ENCODE peak calls at places on chromosome 1, in eight cellular contexts. X is left ventricle myocardium inferior; W is CD8-positive, alpha-beta memory T cell; T is CD4-positive, CD25-positive, alpha-beta regulatory T cell; D is cardiac muscle cell; R is AG04450; M is hepatocyte; Y is ovary. V is an unnamed sample. For H3K9me3, the result is how much of the 10 kb centered on the place peaks cover.

GRCh38 chr1:76625887-76626286 is 241.4 kb upstream of the ST6GALNAC5 start:
- DNase-seq in X (no peak), W (no peak), T (no peak), D (no peak), R (no peak), M (no peak), Y (no peak), V (no peak)

GRCh38 chr1:18532390-18533170 is 51.9 kb downstream of the KLHDC7A start:
- DNase-seq in X (no peak), W (no peak), T (no peak), D (no peak), R (no peak), M (no peak), Y (no peak), V (no peak)

GRCh38 chr1:81617308-81618027 is 183.3 kb upstream of the ADGRL2 start:
- DNase-seq in X (no peak), W (no peak), T (no peak), D (peak), R (no peak), M (no peak), Y (no peak), V (no peak)

GRCh38 chr1:6577831-6578525 is 1.8 kb upstream of the ZBTB48 start:
- DNase-seq in X (no peak), W (no peak), T (no peak), D (no peak), R (no peak), M (no peak), Y (no peak), V (no peak)

GRCh38 chr1:235917267-235917811 is 50.6 kb upstream of the LYST start:
- DNase-seq in X (peak), W (peak), T (peak), D (peak), R (peak), M (peak), Y (peak), V (peak)

GRCh38 chr1:204218552-204218951 is 4.8 kb upstream of the GOLT1A start:
- DNase-seq in X (no peak), W (no peak), T (no peak), D (no peak), R (no peak), M (no peak), Y (no peak), V (no peak)

GRCh38 chr1:36307601-36308330 is 1.6 kb downstream of the SH3D21 start:
- DNase-seq in X (no peak), W (no peak), T (no peak), D (no peak), R (no peak), M (no peak), Y (no peak), V (no peak)

GRCh38 chr1:65420590-65421340 is at the start of the genes LEPR and LEPROT:
- DNase-seq in X (no peak), W (no peak), T (peak), D (no peak), R (no peak), M (no peak), Y (no peak), V (peak)

GRCh38 chr1:158037876-158038359 is 44.5 kb downstream of the KIRREL1 start:
- DNase-seq in X (peak), W (no peak), T (no peak), D (peak), R (no peak), M (no peak), Y (peak), V (peak)

GRCh38 chr1:150065184-150065871 is 2.2 kb upstream of the VPS45 start:
- DNase-seq in X (no peak), W (no peak), T (no peak), D (peak), R (no peak), M (no peak), Y (no peak), V (no peak)

GRCh38 chr1:14598498-14599172 is at the start of gene KAZN:
- DNase-seq in X (peak), W (no peak), T (no peak), D (no peak), R (no peak), M (peak), Y (peak), V (peak)

GRCh38 chr1:172480421-172480820 is 36.6 kb upstream of the PIGC start:
- DNase-seq in X (no peak), W (no peak), T (no peak), D (no peak), R (no peak), M (no peak), Y (no peak), V (no peak)

GRCh38 chr1:245441699-245442098 is 286.9 kb downstream of the KIF26B start:
- DNase-seq in X (no peak), W (no peak), T (no peak), D (peak), R (no peak), M (no peak), Y (no peak), V (no peak)

GRCh38 chr1:206556047-206556747 is 48.9 kb downstream of the RASSF5 start:
- DNase-seq in X (no peak), W (no peak), T (peak), D (no peak), R (no peak), M (no peak), Y (no peak), V (no peak)

GRCh38 chr1:223137402-223138100 is 5.5 kb downstream of the TLR5 start:
- DNase-seq in X (no peak), W (no peak), T (no peak), D (peak), R (no peak), M (peak), Y (no peak), V (no peak)

GRCh38 chr1:203627819-203628184 is 1.2 kb downstream of the ATP2B4 start:
- DNase-seq in X (peak), W (peak), T (no peak), D (peak), R (no peak), M (peak), Y (no peak), V (no peak)

GRCh38 chr1:157820299-157820698 is 379 bp upstream of the FCRL1 start:
- DNase-seq in X (no peak), W (no peak), T (no peak), D (no peak), R (no peak), M (no peak), Y (no peak), V (no peak)

GRCh38 chr1:230898748-230899147 is 30.4 kb upstream of the C1orf198 start:
- DNase-seq in X (no peak), W (no peak), T (no peak), D (no peak), R (no peak), M (no peak), Y (no peak), V (no peak)

GRCh38 chr1:54297596-54298283 is 97.8 kb downstream of the MRPL37 start:
- DNase-seq in X (no peak), W (no peak), T (no peak), D (no peak), R (no peak), M (no peak), Y (no peak), V (no peak)

GRCh38 chr1:101239095-101240040 is 2.5 kb downstream of the S1PR1 start:
- DNase-seq in X (no peak), W (peak), T (no peak), D (no peak), R (no peak), M (no peak), Y (no peak), V (peak)

GRCh38 chr1:14929547-14930223 is 223.9 kb upstream of the TMEM51 start:
- DNase-seq in X (no peak), W (no peak), T (no peak), D (peak), R (no peak), M (peak), Y (peak), V (no peak)

GRCh38 chr1:1604374-1605033 is 4.6 kb upstream of the FNDC10 start:
- DNase-seq in X (no peak), W (no peak), T (no peak), D (no peak), R (no peak), M (no peak), Y (no peak), V (peak)

GRCh38 chr1:54464477-54465146 is 58.4 kb upstream of the SSBP3 start:
- DNase-seq in X (no peak), W (no peak), T (no peak), D (no peak), R (no peak), M (no peak), Y (peak), V (peak)

GRCh38 chr1:231233735-231234417 is 7.1 kb upstream of the GNPAT start:
- DNase-seq in X (no peak), W (no peak), T (no peak), D (peak), R (no peak), M (peak), Y (no peak), V (no peak)

GRCh38 chr1:179230251-179230650 is 774 bp upstream of the ABL2 start:
- DNase-seq in X (no peak), W (no peak), T (no peak), D (peak), R (peak), M (no peak), Y (no peak), V (no peak)

GRCh38 chr1:60835649-60836048 is 246.7 kb upstream of the NFIA start:
- DNase-seq in X (no peak), W (no peak), T (no peak), D (no peak), R (no peak), M (no peak), Y (no peak), V (no peak)

GRCh38 chr1:53145942-53146708 is 3.7 kb upstream of the SLC1A7 start:
- DNase-seq in X (peak), W (no peak), T (no peak), D (peak), R (peak), M (peak), Y (peak), V (peak)

GRCh38 chr1:31507221-31507620 is 69.1 kb upstream of the TINAGL1 start:
- DNase-seq in X (no peak), W (no peak), T (no peak), D (no peak), R (no peak), M (no peak), Y (no peak), V (no peak)

GRCh38 chr1:172477216-172477615 is 33.3 kb upstream of the PIGC start:
- DNase-seq in X (no peak), W (no peak), T (no peak), D (no peak), R (no peak), M (no peak), Y (no peak), V (no peak)

GRCh38 chr1:42319871-42320484 is 15.1 kb downstream of the FOXJ3 start:
- DNase-seq in X (no peak), W (peak), T (no peak), D (no peak), R (no peak), M (no peak), Y (no peak), V (no peak)

GRCh38 chr1:28246427-28246832 is 10.5 kb downstream of the ATP5IF1 start:
- DNase-seq in X (no peak), W (peak), T (peak), D (peak), R (no peak), M (peak), Y (no peak), V (no peak)

GRCh38 chr1:218284377-218284916 is 646 bp upstream of the RRP15 start:
- DNase-seq in X (no peak), W (no peak), T (no peak), D (no peak), R (no peak), M (no peak), Y (no peak), V (peak)

GRCh38 chr1:226891846-226892533 is 21.6 kb downstream of the PSEN2 start:
- DNase-seq in X (no peak), W (no peak), T (no peak), D (peak), R (no peak), M (no peak), Y (no peak), V (no peak)

GRCh38 chr1:98084188-98084587 is 163.4 kb upstream of the DPYD start:
- DNase-seq in X (no peak), W (no peak), T (no peak), D (no peak), R (no peak), M (no peak), Y (no peak), V (no peak)

GRCh38 chr1:68201546-68202238 is 30.6 kb downstream of the WLS start:
- DNase-seq in X (no peak), W (no peak), T (no peak), D (no peak), R (no peak), M (no peak), Y (no peak), V (no peak)

GRCh38 chr1:70887936-70888335 is 159.7 kb downstream of the PTGER3 start:
- DNase-seq in X (no peak), W (no peak), T (no peak), D (no peak), R (no peak), M (peak), Y (no peak), V (no peak)

GRCh38 chr1:39653546-39654031 is 14.1 kb upstream of the HEYL start:
- DNase-seq in X (peak), W (peak), T (peak), D (peak), R (peak), M (peak), Y (peak), V (peak)
- H3K4me3 ChIP-seq in X (no peak), W (no peak), T (no peak), D (no peak), R (no peak), M (no peak), Y (no peak), V (no peak)

GRCh38 chr1:43441894-43442632 is 11.7 kb downstream of the HYI start:
- DNase-seq in X (no peak), W (no peak), T (no peak), D (no peak), R (no peak), M (no peak), Y (no peak), V (peak)
- H3K27ac ChIP-seq in X (no peak), W (no peak), T (no peak), D (no peak), R (no peak), M (no peak), Y (no peak), V (no peak)

GRCh38 chr1:247156787-247157232 is 15.0 kb downstream of the ZNF124 start:
- DNase-seq in X (no peak), W (peak), T (peak), D (no peak), R (no peak), M (no peak), Y (no peak), V (no peak)
- H3K9me3 ChIP-seq in X (half or more), W (half or more), T (half or more), D (under half), R (under half), M (half or more), Y (under half), V (half or more)

DNA sequence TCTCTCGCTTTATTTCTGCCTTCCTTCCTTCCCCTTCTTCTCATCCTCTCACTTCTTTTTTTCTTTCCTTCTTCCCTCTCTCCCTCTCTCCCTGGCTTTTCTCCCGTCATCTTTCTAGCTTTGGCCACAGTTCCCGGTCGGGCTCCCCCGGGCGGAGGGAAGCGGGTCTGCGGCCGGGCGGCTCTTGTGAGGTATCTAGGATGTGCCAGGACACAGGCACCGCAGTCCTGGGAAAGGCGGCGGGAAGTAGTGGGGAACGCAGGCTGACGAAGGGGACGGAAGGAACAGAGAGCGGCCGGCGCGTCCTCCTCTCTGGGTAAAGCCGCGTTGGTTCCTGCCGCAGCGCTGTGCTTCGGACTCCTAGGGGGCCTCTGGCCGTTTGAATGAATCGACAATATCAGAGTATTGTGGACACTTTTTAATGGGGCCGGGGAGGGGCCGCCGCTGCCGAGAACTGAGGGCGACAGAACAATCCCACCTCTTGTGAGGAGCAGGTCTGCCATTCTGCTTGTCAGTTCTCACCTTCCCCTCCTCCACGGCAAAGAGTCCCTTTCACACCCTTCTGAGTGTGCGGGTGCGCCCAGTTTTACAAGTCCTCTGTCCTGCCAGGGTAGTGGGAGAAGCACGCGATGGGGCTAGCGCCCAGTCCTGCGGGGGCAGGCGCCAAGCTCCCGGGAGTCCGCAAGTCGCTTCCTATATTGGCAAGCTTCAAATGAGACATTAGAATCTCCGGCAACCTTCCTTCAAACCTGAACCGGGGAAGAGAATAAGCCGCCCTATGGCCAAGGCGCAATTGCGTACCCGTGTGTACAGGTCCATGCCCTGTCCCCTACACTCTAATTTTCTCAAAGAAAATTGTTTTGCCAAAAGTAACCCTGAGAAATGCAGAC is 1.1 kb upstream of the LHX9 start:
- DNase-seq in X (peak), W (no peak), T (no peak), D (peak), R (no peak), M (peak), Y (peak), V (peak)
- H3K4me3 ChIP-seq in X (peak), W (peak), T (peak), D (peak), R (peak), M (no peak), Y (peak), V (peak)

GRCh38 chr1:212545941-212546638 is 62.5 kb upstream of the ATF3 start:
- DNase-seq in X (no peak), W (no peak), T (no peak), D (peak), R (no peak), M (peak), Y (no peak), V (no peak)

GRCh38 chr1:212551929-212552328 is 56.6 kb upstream of the ATF3 start:
- DNase-seq in X (no peak), W (no peak), T (no peak), D (no peak), R (no peak), M (no peak), Y (no peak), V (no peak)

GRCh38 chr1:212555426-212555825 is 53.1 kb upstream of the ATF3 start:
- DNase-seq in X (no peak), W (no peak), T (no peak), D (no peak), R (no peak), M (no peak), Y (no peak), V (no peak)

GRCh38 chr1:212554401-212554800 is 54.2 kb upstream of the ATF3 start:
- DNase-seq in X (no peak), W (no peak), T (no peak), D (no peak), R (no peak), M (no peak), Y (no peak), V (no peak)

DNA sequence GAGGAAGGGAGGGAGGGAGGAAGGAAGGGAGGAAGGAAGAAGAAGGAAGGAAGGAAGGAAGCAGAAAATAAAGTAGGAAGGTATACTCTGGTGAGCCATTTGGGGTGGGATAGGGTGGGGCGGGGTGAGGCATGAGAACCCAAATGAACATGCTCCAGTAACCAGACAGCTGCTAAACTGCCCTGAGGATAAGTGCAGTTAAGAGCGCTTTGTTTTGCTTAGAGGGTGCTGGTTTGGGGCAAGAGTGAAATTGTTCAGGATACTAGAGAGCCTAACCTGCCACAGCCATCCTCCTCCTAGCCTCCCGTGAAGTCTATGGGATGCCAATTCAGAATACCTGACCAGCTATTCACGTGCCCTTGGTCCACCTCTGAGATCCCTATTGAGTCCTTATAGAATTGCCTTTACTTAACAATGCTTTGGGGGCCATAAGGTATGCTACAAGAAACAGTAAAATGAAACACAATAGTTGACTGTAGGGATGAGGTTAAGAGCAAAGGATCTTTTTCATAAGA is 59.0 kb upstream of the ATF3 start:
- DNase-seq in X (no peak), W (no peak), T (no peak), D (no peak), R (no peak), M (no peak), Y (no peak), V (no peak)
- H3K27ac ChIP-seq in X (no peak), W (no peak), T (no peak), D (no peak), R (no peak), M (no peak), Y (no peak), V (no peak)

DNA sequence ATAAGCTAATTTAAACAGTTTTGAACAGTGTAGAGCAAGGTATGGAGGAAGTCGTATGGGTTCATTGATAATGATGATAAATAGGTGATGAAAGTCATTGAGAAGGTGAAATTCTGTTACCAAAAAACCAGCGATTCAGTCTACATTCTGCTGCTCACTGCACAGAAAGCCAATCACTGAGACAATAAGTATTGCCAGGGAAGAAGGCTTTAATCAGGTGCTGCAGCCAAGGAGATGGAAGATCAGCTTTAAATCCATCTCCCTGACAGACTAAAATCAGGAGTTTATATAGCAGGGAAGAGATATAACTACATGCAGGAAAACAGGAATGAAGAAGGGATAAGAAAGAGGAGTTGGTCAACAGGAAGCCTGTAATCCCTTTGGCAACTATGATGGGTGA is 361.3 kb upstream of the C1orf174 start:
- DNase-seq in X (no peak), W (no peak), T (no peak), D (no peak), R (no peak), M (no peak), Y (no peak), V (no peak)
- H3K9me3 ChIP-seq in X (under half), W (under half), T (under half), D (under half), R (under half), M (under half), Y (under half), V (under half)

GRCh38 chr1:20731057-20731991 is 1.2 kb downstream of the SH2D5 start:
- DNase-seq in X (no peak), W (peak), T (peak), D (no peak), R (no peak), M (no peak), Y (no peak), V (peak)
- H3K4me3 ChIP-seq in X (peak), W (peak), T (no peak), D (peak), R (peak), M (peak), Y (peak), V (peak)

GRCh38 chr1:154870117-154870571 is at the start of gene KCNN3:
- DNase-seq in X (peak), W (peak), T (peak), D (peak), R (peak), M (peak), Y (peak), V (peak)
- H3K27ac ChIP-seq in X (peak), W (no peak), T (no peak), D (no peak), R (no peak), M (no peak), Y (no peak), V (no peak)

GRCh38 chr1:8477983-8478362 is 160.1 kb downstream of the SLC45A1 start:
- DNase-seq in X (no peak), W (no peak), T (no peak), D (no peak), R (no peak), M (no peak), Y (no peak), V (no peak)
- H3K9me3 ChIP-seq in X (under half), W (under half), T (under half), D (under half), R (under half), M (under half), Y (under half), V (under half)

V was measured in upper lobe of left lung.